ENCODE peak calls at places on chromosome 12, in seven cellular contexts. One of them, this sample, is unnamed.

GRCh38 chr12:71134405-71134804 is 23.4 kb downstream of the TSPAN8 start:
- DNase-seq in heart right ventricle: no peak
- DNase-seq in adrenal gland: no peak
- DNase-seq in lower lobe of right lung: no peak
- DNase-seq in K562: no peak
- DNase-seq in thyroid gland: no peak
- DNase-seq in IMR-90: no peak
- DNase-seq in this sample: no peak

GRCh38 chr12:53476769-53477209 is 22.5 kb downstream of the MAP3K12 start:
- DNase-seq in IMR-90: no peak
- DNase-seq in lower lobe of right lung: no peak
- DNase-seq in K562: peak; percentile 43
- DNase-seq in adrenal gland: no peak
- DNase-seq in thyroid gland: no peak
- DNase-seq in heart right ventricle: no peak
- DNase-seq in this sample: no peak

GRCh38 chr12:110347767-110348166 is 55.7 kb downstream of the ANAPC7 start:
- DNase-seq in heart right ventricle: no peak
- DNase-seq in K562: no peak
- DNase-seq in thyroid gland: no peak
- DNase-seq in adrenal gland: no peak
- DNase-seq in IMR-90: no peak
- DNase-seq in lower lobe of right lung: no peak
- DNase-seq in this sample: no peak

GRCh38 chr12:32217354-32218310 is 111.0 kb downstream of the BICD1 start:
- DNase-seq in lower lobe of right lung: peak; percentile 69
- DNase-seq in thyroid gland: no peak
- DNase-seq in K562: no peak
- DNase-seq in adrenal gland: peak; percentile 8
- DNase-seq in heart right ventricle: no peak
- DNase-seq in IMR-90: peak; percentile 85
- DNase-seq in this sample: no peak

GRCh38 chr12:6827982-6828670 is at the start of gene P3H3:
- DNase-seq in IMR-90: peak; percentile 47
- DNase-seq in lower lobe of right lung: no peak
- DNase-seq in heart right ventricle: peak; percentile 50
- DNase-seq in thyroid gland: peak; percentile 35
- DNase-seq in adrenal gland: no peak
- DNase-seq in K562: peak; percentile 49
- DNase-seq in this sample: peak; percentile 32

GRCh38 chr12:63098851-63099250 is 52.1 kb downstream of the AVPR1A start:
- DNase-seq in thyroid gland: no peak
- DNase-seq in heart right ventricle: no peak
- DNase-seq in adrenal gland: no peak
- DNase-seq in lower lobe of right lung: no peak
- DNase-seq in K562: peak; percentile 9
- DNase-seq in IMR-90: no peak
- DNase-seq in this sample: no peak

GRCh38 chr12:2624543-2625266 is 170.1 kb upstream of the FKBP4 start:
- DNase-seq in lower lobe of right lung: no peak
- DNase-seq in heart right ventricle: no peak
- DNase-seq in adrenal gland: no peak
- DNase-seq in K562: peak; percentile 45
- DNase-seq in thyroid gland: no peak
- DNase-seq in IMR-90: peak; percentile 59
- DNase-seq in this sample: no peak

GRCh38 chr12:21962236-21962635 is 21.0 kb upstream of the ABCC9 start:
- DNase-seq in lower lobe of right lung: no peak
- DNase-seq in adrenal gland: no peak
- DNase-seq in IMR-90: peak; percentile 79
- DNase-seq in K562: no peak
- DNase-seq in heart right ventricle: no peak
- DNase-seq in thyroid gland: no peak
- DNase-seq in this sample: no peak

GRCh38 chr12:93616584-93617101 is 44.2 kb downstream of the SOCS2 start:
- DNase-seq in K562: no peak
- DNase-seq in IMR-90: peak; percentile 81
- DNase-seq in thyroid gland: no peak
- DNase-seq in adrenal gland: no peak
- DNase-seq in heart right ventricle: no peak
- DNase-seq in lower lobe of right lung: no peak
- DNase-seq in this sample: no peak

GRCh38 chr12:107396991-107397390 is 288.6 kb upstream of the PWP1 start:
- DNase-seq in K562: no peak
- DNase-seq in thyroid gland: peak; percentile 68
- DNase-seq in heart right ventricle: no peak
- DNase-seq in lower lobe of right lung: no peak
- DNase-seq in adrenal gland: no peak
- DNase-seq in IMR-90: no peak
- DNase-seq in this sample: no peak

GRCh38 chr12:126617312-126617711 is 1552.1 kb downstream of the AACS start:
- DNase-seq in adrenal gland: peak; percentile 27
- DNase-seq in K562: peak; percentile 16
- DNase-seq in lower lobe of right lung: no peak
- DNase-seq in IMR-90: no peak
- DNase-seq in thyroid gland: no peak
- DNase-seq in heart right ventricle: no peak
- DNase-seq in this sample: no peak

GRCh38 chr12:52945389-52946232 is 3.3 kb upstream of the KRT18 start:
- DNase-seq in adrenal gland: peak; percentile 25
- DNase-seq in lower lobe of right lung: peak; percentile 67
- DNase-seq in K562: peak; percentile 16
- DNase-seq in IMR-90: peak; percentile 62
- DNase-seq in heart right ventricle: no peak
- DNase-seq in thyroid gland: peak; percentile 64
- DNase-seq in this sample: peak; percentile 87

GRCh38 chr12:127277882-127278281 is 989.1 kb upstream of the TMEM132C start:
- DNase-seq in thyroid gland: no peak
- DNase-seq in lower lobe of right lung: no peak
- DNase-seq in K562: no peak
- DNase-seq in heart right ventricle: no peak
- DNase-seq in adrenal gland: no peak
- DNase-seq in IMR-90: no peak
- DNase-seq in this sample: no peak

GRCh38 chr12:112464605-112465004 is 45.9 kb downstream of the PTPN11 start:
- DNase-seq in IMR-90: no peak
- DNase-seq in heart right ventricle: no peak
- DNase-seq in adrenal gland: no peak
- DNase-seq in K562: no peak
- DNase-seq in lower lobe of right lung: no peak
- DNase-seq in thyroid gland: no peak
- DNase-seq in this sample: no peak

GRCh38 chr12:51424662-51425539 is at the start of gene SLC4A8:
- DNase-seq in heart right ventricle: peak; percentile 85
- DNase-seq in IMR-90: peak; percentile 85
- DNase-seq in thyroid gland: peak; percentile 72
- DNase-seq in lower lobe of right lung: peak; percentile 88
- DNase-seq in K562: peak; percentile 95
- DNase-seq in adrenal gland: peak; percentile 95
- DNase-seq in this sample: peak; percentile 74

GRCh38 chr12:110270125-110270962 is 10.7 kb upstream of the ATP2A2 start:
- DNase-seq in thyroid gland: peak; percentile 30
- DNase-seq in IMR-90: peak; percentile 73
- DNase-seq in heart right ventricle: peak; percentile 57
- DNase-seq in K562: peak; percentile 67
- DNase-seq in lower lobe of right lung: no peak
- DNase-seq in adrenal gland: peak; percentile 77
- DNase-seq in this sample: peak; percentile 57

GRCh38 chr12:106625976-106626375 is 43.2 kb downstream of the RFX4 start:
- DNase-seq in heart right ventricle: no peak
- DNase-seq in thyroid gland: no peak
- DNase-seq in lower lobe of right lung: no peak
- DNase-seq in K562: no peak
- DNase-seq in IMR-90: no peak
- DNase-seq in adrenal gland: no peak
- DNase-seq in this sample: no peak

GRCh38 chr12:42023733-42024494 is 120.8 kb downstream of the GXYLT1 start:
- DNase-seq in thyroid gland: peak; percentile 66
- DNase-seq in lower lobe of right lung: peak; percentile 73
- DNase-seq in heart right ventricle: peak; percentile 67
- DNase-seq in IMR-90: peak; percentile 64
- DNase-seq in K562: peak; percentile 65
- DNase-seq in adrenal gland: peak; percentile 75
- DNase-seq in this sample: peak; percentile 81

GRCh38 chr12:94640134-94640928 is 10.0 kb downstream of the TMCC3 start:
- DNase-seq in lower lobe of right lung: no peak
- DNase-seq in heart right ventricle: no peak
- DNase-seq in thyroid gland: no peak
- DNase-seq in adrenal gland: peak; percentile 11
- DNase-seq in IMR-90: peak; percentile 11
- DNase-seq in K562: no peak
- DNase-seq in this sample: no peak

GRCh38 chr12:118103601-118104382 is at the start of gene VSIG10:
- DNase-seq in K562: peak; percentile 77
- DNase-seq in IMR-90: peak; percentile 53
- DNase-seq in adrenal gland: peak; percentile 80
- DNase-seq in heart right ventricle: peak; percentile 71
- DNase-seq in thyroid gland: peak; percentile 88
- DNase-seq in lower lobe of right lung: peak; percentile 84
- DNase-seq in this sample: peak; percentile 90

GRCh38 chr12:132873724-132874123 is 13.7 kb downstream of the CHFR start:
- DNase-seq in lower lobe of right lung: no peak
- DNase-seq in adrenal gland: no peak
- DNase-seq in K562: no peak
- DNase-seq in IMR-90: no peak
- DNase-seq in heart right ventricle: no peak
- DNase-seq in thyroid gland: no peak
- DNase-seq in this sample: no peak

GRCh38 chr12:128951448-128951847 is 98.2 kb downstream of the GLT1D1 start:
- DNase-seq in heart right ventricle: no peak
- DNase-seq in IMR-90: no peak
- DNase-seq in thyroid gland: no peak
- DNase-seq in lower lobe of right lung: no peak
- DNase-seq in adrenal gland: no peak
- DNase-seq in K562: no peak
- DNase-seq in this sample: no peak
- TF ChIP-seq CTCF in heart right ventricle: no peak
- TF ChIP-seq CTCF in IMR-90: no peak
- TF ChIP-seq CTCF in thyroid gland: no peak
- TF ChIP-seq CTCF in lower lobe of right lung: no peak
- TF ChIP-seq CTCF in adrenal gland: no peak
- TF ChIP-seq CTCF in K562: no peak
- TF ChIP-seq CTCF in this sample: peak; percentile 16

GRCh38 chr12:27866382-27867101 is 86.5 kb upstream of the MANSC4 start:
- DNase-seq in lower lobe of right lung: no peak
- DNase-seq in heart right ventricle: no peak
- DNase-seq in IMR-90: peak; percentile 70
- DNase-seq in adrenal gland: no peak
- DNase-seq in thyroid gland: no peak
- DNase-seq in K562: no peak
- DNase-seq in this sample: no peak

GRCh38 chr12:27864521-27864920 is 84.5 kb upstream of the MANSC4 start:
- DNase-seq in heart right ventricle: no peak
- DNase-seq in thyroid gland: no peak
- DNase-seq in adrenal gland: no peak
- DNase-seq in lower lobe of right lung: no peak
- DNase-seq in IMR-90: peak; percentile 44
- DNase-seq in K562: no peak
- DNase-seq in this sample: no peak

GRCh38 chr12:27859648-27860047 is 79.6 kb upstream of the MANSC4 start:
- DNase-seq in thyroid gland: no peak
- DNase-seq in adrenal gland: no peak
- DNase-seq in IMR-90: no peak
- DNase-seq in lower lobe of right lung: no peak
- DNase-seq in heart right ventricle: no peak
- DNase-seq in K562: no peak
- DNase-seq in this sample: no peak

GRCh38 chr12:27865421-27865820 is 85.4 kb upstream of the MANSC4 start:
- DNase-seq in adrenal gland: no peak
- DNase-seq in heart right ventricle: no peak
- DNase-seq in IMR-90: peak; percentile 52
- DNase-seq in K562: no peak
- DNase-seq in thyroid gland: no peak
- DNase-seq in lower lobe of right lung: no peak
- DNase-seq in this sample: no peak

GRCh38 chr12:27861428-27862167 is 81.6 kb upstream of the MANSC4 start:
- DNase-seq in lower lobe of right lung: no peak
- DNase-seq in K562: no peak
- DNase-seq in thyroid gland: no peak
- DNase-seq in adrenal gland: peak; percentile 10
- DNase-seq in IMR-90: peak; percentile 59
- DNase-seq in heart right ventricle: peak; percentile 76
- DNase-seq in this sample: no peak
- H3K4me1 ChIP-seq in lower lobe of right lung: no peaks in the 10 kb centered on the region
- H3K4me1 ChIP-seq in K562: peaks cover 48% of the 10 kb centered on the region
- H3K4me1 ChIP-seq in thyroid gland: no peaks in the 10 kb centered on the region
- H3K4me1 ChIP-seq in adrenal gland: no peaks in the 10 kb centered on the region
- H3K4me1 ChIP-seq in IMR-90: peaks cover 4% of the 10 kb centered on the region
- H3K4me1 ChIP-seq in heart right ventricle: no peaks in the 10 kb centered on the region
- H3K4me1 ChIP-seq in this sample: no peaks in the 10 kb centered on the region

GRCh38 chr12:96186902-96187301 is 7.3 kb upstream of the ELK3 start:
- DNase-seq in adrenal gland: no peak
- DNase-seq in lower lobe of right lung: no peak
- DNase-seq in thyroid gland: no peak
- DNase-seq in IMR-90: no peak
- DNase-seq in heart right ventricle: no peak
- DNase-seq in K562: no peak
- DNase-seq in this sample: no peak
- H3K36me3 ChIP-seq in adrenal gland: no peaks in the 10 kb centered on the region
- H3K36me3 ChIP-seq in lower lobe of right lung: no peaks in the 10 kb centered on the region
- H3K36me3 ChIP-seq in thyroid gland: no peaks in the 10 kb centered on the region
- H3K36me3 ChIP-seq in IMR-90: no peaks in the 10 kb centered on the region
- H3K36me3 ChIP-seq in heart right ventricle: no peaks in the 10 kb centered on the region
- H3K36me3 ChIP-seq in K562: no peaks in the 10 kb centered on the region
- H3K36me3 ChIP-seq in this sample: no peaks in the 10 kb centered on the region

DNA sequence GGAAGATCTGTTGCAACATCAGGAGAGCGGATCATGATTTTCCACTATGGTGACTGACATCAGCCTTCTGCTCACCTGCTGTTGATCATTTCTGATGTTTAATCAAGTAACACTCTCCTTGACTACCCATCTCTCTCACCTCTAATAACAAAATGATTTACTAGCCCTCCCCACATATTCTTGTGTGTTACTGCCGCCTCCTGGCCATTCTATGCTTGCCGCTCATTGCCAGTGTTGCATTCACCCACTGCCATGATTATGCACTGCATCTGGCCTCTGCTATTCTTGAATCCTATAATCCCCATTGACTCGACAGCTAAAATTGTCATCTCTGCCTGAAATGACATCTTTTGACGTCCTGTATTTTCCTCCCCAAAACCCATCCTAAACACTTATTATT is 113.8 kb downstream of the RERGL start:
- DNase-seq in K562: no peak
- DNase-seq in thyroid gland: no peak
- DNase-seq in heart right ventricle: no peak
- DNase-seq in adrenal gland: no peak
- DNase-seq in IMR-90: no peak
- DNase-seq in lower lobe of right lung: no peak
- DNase-seq in this sample: no peak
- TF ChIP-seq CTCF in K562: no peak
- TF ChIP-seq CTCF in thyroid gland: no peak
- TF ChIP-seq CTCF in heart right ventricle: no peak
- TF ChIP-seq CTCF in adrenal gland: no peak
- TF ChIP-seq CTCF in IMR-90: peak; percentile 9
- TF ChIP-seq CTCF in lower lobe of right lung: no peak
- TF ChIP-seq CTCF in this sample: no peak

GRCh38 chr12:47223848-47224213 is 144.1 kb upstream of the AMIGO2 start:
- DNase-seq in IMR-90: peak; percentile 22
- DNase-seq in K562: no peak
- DNase-seq in adrenal gland: peak; percentile 58
- DNase-seq in heart right ventricle: no peak
- DNase-seq in thyroid gland: no peak
- DNase-seq in lower lobe of right lung: no peak
- DNase-seq in this sample: peak; percentile 83
- H3K4me1 ChIP-seq in IMR-90: peaks cover 11% of the 10 kb centered on the region
- H3K4me1 ChIP-seq in K562: peaks cover 12% of the 10 kb centered on the region
- H3K4me1 ChIP-seq in adrenal gland: peaks cover 31% of the 10 kb centered on the region
- H3K4me1 ChIP-seq in heart right ventricle: no peaks in the 10 kb centered on the region
- H3K4me1 ChIP-seq in thyroid gland: peaks cover 9% of the 10 kb centered on the region
- H3K4me1 ChIP-seq in lower lobe of right lung: peaks cover 26% of the 10 kb centered on the region
- H3K4me1 ChIP-seq in this sample: peaks cover 31% of the 10 kb centered on the region

GRCh38 chr12:46370380-46370734 is 2.2 kb downstream of the SLC38A2 start:
- DNase-seq in IMR-90: no peak
- DNase-seq in thyroid gland: no peak
- DNase-seq in heart right ventricle: no peak
- DNase-seq in lower lobe of right lung: no peak
- DNase-seq in K562: no peak
- DNase-seq in adrenal gland: no peak
- DNase-seq in this sample: no peak
- H3K36me3 ChIP-seq in IMR-90: peaks cover 46% of the 10 kb centered on the region
- H3K36me3 ChIP-seq in thyroid gland: peaks cover 55% of the 10 kb centered on the region
- H3K36me3 ChIP-seq in heart right ventricle: peaks cover 57% of the 10 kb centered on the region
- H3K36me3 ChIP-seq in lower lobe of right lung: peaks cover 58% of the 10 kb centered on the region
- H3K36me3 ChIP-seq in K562: peaks cover 58% of the 10 kb centered on the region
- H3K36me3 ChIP-seq in adrenal gland: peaks cover 58% of the 10 kb centered on the region
- H3K36me3 ChIP-seq in this sample: peaks cover 16% of the 10 kb centered on the region

This sample was measured in right lobe of liver.